ENCODE peak calls at places on chromosomes 13 and 19, in seven cellular contexts. N is spleen, K is kidney epithelial cell, A is AG10803, D is lung, B is left ventricle myocardium inferior, I is foreskin fibroblast. Y is an unnamed sample.

GRCh38 chr19:18633321-18633720 is 3.5 kb upstream of the KLHL26 start:
- DNase-seq in I (no peak), N (no peak), K (no peak), D (no peak), A (no peak), B (no peak), Y (no peak)

GRCh38 chr19:50969413-50969760 is at the start of gene KLK6:
- DNase-seq in D (no peak), I (no peak), A (no peak), K (no peak), B (no peak), N (no peak), Y (no peak)

GRCh38 chr19:5058456-5059190 is 89.7 kb downstream of the KDM4B start:
- DNase-seq in I (no peak), D (no peak), A (peak; percentile 43), N (no peak), K (no peak), B (no peak), Y (no peak)

GRCh38 chr19:33477781-33478180 is 43.8 kb downstream of the PEPD start:
- DNase-seq in I (no peak), N (peak; percentile 6), K (no peak), A (no peak), B (no peak), D (no peak), Y (no peak)

GRCh38 chr13:112994084-112994780 is 25.2 kb downstream of the MCF2L start:
- DNase-seq in D (no peak), A (no peak), K (no peak), B (no peak), I (no peak), N (no peak), Y (no peak)

GRCh38 chr13:100646030-100646673 is 28.4 kb downstream of the TMTC4 start:
- DNase-seq in N (no peak), I (peak; percentile 33), B (no peak), K (no peak), A (peak; percentile 20), D (no peak), Y (peak; percentile 9)

GRCh38 chr19:50838239-50838638 is 4.9 kb upstream of the KLK15 start:
- DNase-seq in N (no peak), D (no peak), B (no peak), K (no peak), A (no peak), I (no peak), Y (no peak)

GRCh38 chr19:5789201-5789795 is 1.7 kb downstream of the DUS3L start:
- DNase-seq in K (no peak), N (peak; percentile 83), A (no peak), I (no peak), D (no peak), B (no peak), Y (no peak)

GRCh38 chr13:20441879-20442278 is 83.8 kb downstream of the CRYL1 start:
- DNase-seq in I (peak; percentile 38), A (no peak), D (no peak), K (no peak), B (no peak), N (no peak), Y (no peak)

GRCh38 chr19:12550951-12551832 is at the start of gene ZNF564:
- DNase-seq in A (peak; percentile 97), I (peak; percentile 95), B (peak; percentile 93), D (peak; percentile 97), N (peak; percentile 96), K (peak; percentile 98), Y (peak; percentile 95)

GRCh38 chr13:42786696-42787095 is 5.3 kb downstream of the FAM216B start:
- DNase-seq in D (no peak), I (no peak), A (no peak), B (no peak), N (no peak), K (no peak), Y (no peak)

GRCh38 chr13:95403349-95404140 is 102.3 kb upstream of the ABCC4 start:
- DNase-seq in I (no peak), N (no peak), D (no peak), A (no peak), B (no peak), K (no peak), Y (no peak)

GRCh38 chr13:112888238-112889111 is 80.5 kb upstream of the MCF2L start:
- DNase-seq in N (peak; percentile 66), B (no peak), K (no peak), D (no peak), A (no peak), I (no peak), Y (no peak)

GRCh38 chr13:78022164-78022877 is 103.7 kb upstream of the EDNRB start:
- DNase-seq in D (no peak), A (peak; percentile 35), B (no peak), I (no peak), N (peak; percentile 76), K (peak; percentile 12), Y (peak; percentile 12)

GRCh38 chr13:40377783-40378182 is 288.7 kb downstream of the FOXO1 start:
- DNase-seq in I (peak; percentile 48), N (no peak), D (no peak), A (peak; percentile 22), K (peak; percentile 26), B (no peak), Y (peak; percentile 12)

GRCh38 chr19:53982611-53983010 is 8.8 kb upstream of the CACNG6 start:
- DNase-seq in D (no peak), A (no peak), N (peak; percentile 80), K (no peak), B (peak; percentile 55), I (peak; percentile 36), Y (no peak)

GRCh38 chr19:53983457-53984289 is 7.8 kb upstream of the CACNG6 start:
- DNase-seq in K (no peak), D (no peak), B (no peak), A (no peak), I (no peak), N (no peak), Y (no peak)

GRCh38 chr19:53980553-53981407 is 10.7 kb upstream of the CACNG6 start:
- DNase-seq in N (no peak), K (no peak), B (no peak), D (no peak), I (no peak), A (no peak), Y (no peak)

GRCh38 chr19:53981408-53981998 is 9.9 kb upstream of the CACNG6 start:
- DNase-seq in B (no peak), A (no peak), K (no peak), N (no peak), I (no peak), D (no peak), Y (no peak)

DNA sequence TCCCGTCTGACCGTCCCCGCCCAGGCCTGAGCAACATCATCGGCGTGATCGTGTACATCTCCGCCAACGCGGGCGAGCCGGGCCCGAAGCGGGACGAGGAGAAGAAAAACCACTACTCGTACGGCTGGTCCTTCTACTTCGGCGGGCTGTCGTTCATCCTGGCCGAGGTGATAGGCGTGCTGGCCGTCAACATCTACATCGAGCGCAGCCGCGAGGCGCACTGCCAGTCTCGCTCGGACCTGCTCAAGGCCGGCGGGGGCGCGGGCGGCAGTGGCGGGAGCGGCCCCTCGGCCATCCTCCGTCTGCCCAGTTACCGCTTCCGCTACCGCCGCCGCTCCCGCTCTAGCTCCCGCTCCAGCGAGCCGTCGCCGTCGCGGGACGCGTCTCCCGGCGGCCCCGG is 9.4 kb upstream of the CACNG6 start:
- DNase-seq in I (no peak), A (no peak), D (no peak), B (no peak), N (no peak), K (no peak), Y (no peak)
- H3K4me3 ChIP-seq in I (no peak overlapping the region), A (no peak overlapping the region), D (no peak overlapping the region), B (peak overlapping the region; percentile 59), N (peak overlapping the region; percentile 29), K (no peak overlapping the region), Y (no peak overlapping the region)

DNA sequence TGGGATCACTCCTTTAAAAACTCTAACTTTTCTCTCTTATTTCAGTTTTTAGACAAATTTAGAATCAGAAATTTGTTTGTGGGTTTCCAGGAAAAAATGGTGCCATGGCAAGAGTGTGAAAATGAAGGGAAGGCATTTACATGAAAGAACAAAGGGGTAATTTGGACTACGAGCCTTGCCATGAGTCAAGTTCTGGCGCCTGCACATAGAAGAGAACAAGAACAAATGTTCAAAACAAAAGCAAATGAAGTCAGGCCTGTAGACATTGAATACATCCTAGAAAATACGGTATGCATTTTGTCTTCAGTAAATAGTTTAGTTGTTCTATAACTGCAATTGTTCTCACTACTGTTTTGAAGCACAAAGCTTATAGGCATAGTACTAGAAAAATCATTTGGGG is 1390.5 kb downstream of the EFNB2 start:
- DNase-seq in N (no peak), K (no peak), I (no peak), B (no peak), D (no peak), A (no peak), Y (no peak)
- H3K4me3 ChIP-seq in N (no peak overlapping the region), K (no peak overlapping the region), I (no peak overlapping the region), B (no peak overlapping the region), D (no peak overlapping the region), A (no peak overlapping the region), Y (no peak overlapping the region)

GRCh38 chr19:1471514-1472107 is 7.4 kb downstream of the C19orf25 start:
- DNase-seq in D (no peak), B (no peak), A (no peak), N (no peak), K (no peak), I (no peak), Y (no peak)
- H3K4me3 ChIP-seq in D (no peak overlapping the region), B (peak overlapping the region; percentile 75), A (no peak overlapping the region), N (peak overlapping the region; percentile 50), K (no peak overlapping the region), I (no peak overlapping the region), Y (no peak overlapping the region)

DNA sequence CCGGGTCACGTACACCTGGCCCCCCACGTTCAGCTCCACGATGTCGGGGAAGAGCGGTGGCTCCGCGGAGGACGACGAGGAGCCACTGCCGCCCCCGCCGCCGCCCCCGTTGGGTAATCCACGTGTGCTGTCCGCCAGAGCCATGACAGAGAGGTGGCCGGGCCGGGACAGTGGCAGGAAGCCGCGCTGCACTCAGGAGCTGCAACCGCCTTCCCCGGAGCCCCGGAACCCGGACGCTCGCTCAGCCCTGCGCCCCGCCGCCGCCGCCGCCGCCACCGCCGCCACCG is 257 bp downstream of the KCTD12 start:
- DNase-seq in N (no peak), B (no peak), A (no peak), I (no peak), D (no peak), K (no peak), Y (no peak)
- H3K4me3 ChIP-seq in N (peak overlapping the region; percentile 80), B (peak overlapping the region; percentile 94), A (peak overlapping the region; percentile 71), I (peak overlapping the region; percentile 57), D (peak overlapping the region; percentile 94), K (peak overlapping the region; percentile 55), Y (peak overlapping the region; percentile 62)

GRCh38 chr19:30312582-30313352 is 59.4 kb upstream of the ZNF536 start:
- DNase-seq in B (no peak), N (no peak), A (no peak), K (no peak), D (no peak), I (no peak), Y (no peak)
- H3K4me3 ChIP-seq in B (no peak overlapping the region), N (no peak overlapping the region), A (no peak overlapping the region), K (no peak overlapping the region), D (no peak overlapping the region), I (no peak overlapping the region), Y (no peak overlapping the region)

GRCh38 chr19:48837081-48837524 is 812 bp upstream of the HSD17B14 start:
- DNase-seq in B (peak; percentile 81), K (no peak), N (peak; percentile 94), A (peak; percentile 84), I (peak; percentile 88), D (peak; percentile 72), Y (no peak)
- H3K4me3 ChIP-seq in B (peak overlapping the region; percentile 58), K (peak overlapping the region; percentile 20), N (peak overlapping the region; percentile 31), A (peak overlapping the region; percentile 57), I (peak overlapping the region; percentile 53), D (no peak overlapping the region), Y (no peak overlapping the region)

GRCh38 chr19:41994521-41994971 is 516 bp upstream of the ATP1A3 start:
- DNase-seq in B (no peak), A (no peak), D (no peak), K (no peak), I (no peak), N (no peak), Y (no peak)
- H3K4me3 ChIP-seq in B (peak overlapping the region; percentile 79), A (no peak overlapping the region), D (no peak overlapping the region), K (no peak overlapping the region), I (no peak overlapping the region), N (peak overlapping the region; percentile 70), Y (no peak overlapping the region)

Y was measured in epithelial cell of proximal tubule.